ENCODE peak calls at places on chromosomes 12 and 14, in nine cellular contexts. R is lower lobe of right lung; L is suprapubic skin; C is MM.1S; T is CD8-positive, alpha-beta T cell; S is cardiac muscle cell; F is thoracic aorta; P is sigmoid colon; Y is gastrocnemius medialis. E is an unnamed sample. For H3K4me1, the result is how much of the 10 kb centered on the place peaks cover.

GRCh38 chr12:65156366-65156831 is 13.0 kb upstream of the LEMD3 start:
- DNase-seq in L (no peak), C (peak), F (no peak), Y (no peak), R (no peak), P (no peak), S (no peak), T (no peak), E (no peak)

GRCh38 chr12:9064815-9065606 is 50.7 kb downstream of the A2M start:
- DNase-seq in L (peak), R (peak), Y (peak), S (peak), F (no peak), P (peak), T (no peak), C (peak), E (peak)

GRCh38 chr12:107522692-107523477 is 162.7 kb upstream of the PWP1 start:
- DNase-seq in T (no peak), Y (no peak), R (no peak), L (no peak), C (no peak), F (no peak), P (no peak), S (peak), E (no peak)

GRCh38 chr14:104290756-104291122 is 152.4 kb downstream of the KIF26A start:
- DNase-seq in S (no peak), F (no peak), T (no peak), R (peak), Y (peak), L (peak), C (no peak), P (peak), E (peak)

GRCh38 chr14:24695265-24696241 is 61.6 kb upstream of the GZMB start:
- DNase-seq in S (no peak), T (no peak), C (no peak), L (no peak), P (no peak), F (no peak), R (no peak), Y (no peak), E (no peak)

GRCh38 chr14:104598461-104599273 is 5.9 kb downstream of the TMEM179 start:
- DNase-seq in L (no peak), Y (no peak), R (peak), S (no peak), C (no peak), P (no peak), T (no peak), F (no peak), E (no peak)

GRCh38 chr12:48061943-48062719 is 43.7 kb downstream of the SENP1 start:
- DNase-seq in Y (no peak), L (no peak), C (no peak), T (no peak), S (peak), F (no peak), R (no peak), P (no peak), E (peak)

GRCh38 chr12:19915392-19916192 is 452.7 kb upstream of the PDE3A start:
- DNase-seq in F (no peak), Y (no peak), L (no peak), S (peak), R (no peak), T (no peak), P (no peak), C (peak), E (no peak)

GRCh38 chr12:46546634-46547273 is 174.2 kb upstream of the SLC38A2 start:
- DNase-seq in S (no peak), P (no peak), R (no peak), L (no peak), T (no peak), C (peak), F (no peak), Y (no peak), E (no peak)

GRCh38 chr12:109719123-109720022 is 5.7 kb downstream of the FAM222A start:
- DNase-seq in R (no peak), C (no peak), F (no peak), L (no peak), T (no peak), S (no peak), P (no peak), Y (no peak), E (peak)

GRCh38 chr14:65940056-65940735 is 527.7 kb downstream of the FUT8 start:
- DNase-seq in F (no peak), L (no peak), Y (no peak), T (no peak), S (peak), C (no peak), P (no peak), R (no peak), E (peak)

GRCh38 chr12:110279976-110280783 is 867 bp upstream of the ATP2A2 start:
- DNase-seq in R (peak), Y (no peak), S (peak), T (peak), L (peak), C (peak), F (no peak), P (peak), E (peak)

GRCh38 chr14:34472706-34473279 is 10.8 kb upstream of the SPTSSA start:
- DNase-seq in R (no peak), L (no peak), P (no peak), S (no peak), Y (no peak), F (no peak), C (no peak), T (no peak), E (no peak)

GRCh38 chr14:95562892-95563685 is 28.2 kb downstream of the GLRX5 start:
- DNase-seq in C (no peak), L (no peak), F (no peak), R (peak), S (peak), Y (no peak), T (no peak), P (no peak), E (no peak)
- H3K4me3 ChIP-seq in C (no peak), L (no peak), F (no peak), R (peak), S (no peak), Y (no peak), T (no peak), P (no peak), E (no peak)

GRCh38 chr14:85580536-85581165 is 50.7 kb downstream of the FLRT2 start:
- DNase-seq in L (no peak), R (no peak), S (no peak), C (no peak), Y (no peak), F (no peak), T (no peak), P (no peak), E (no peak)

GRCh38 chr14:85579957-85580356 is 50.0 kb downstream of the FLRT2 start:
- DNase-seq in T (no peak), C (no peak), R (no peak), L (no peak), P (no peak), F (no peak), Y (no peak), S (no peak), E (no peak)

GRCh38 chr14:85587152-85587697 is 57.3 kb downstream of the FLRT2 start:
- DNase-seq in L (no peak), Y (no peak), R (no peak), S (no peak), F (no peak), C (peak), P (no peak), T (no peak), E (no peak)

GRCh38 chr14:85584481-85584880 is 54.5 kb downstream of the FLRT2 start:
- DNase-seq in C (no peak), T (no peak), Y (no peak), S (no peak), F (no peak), P (no peak), L (no peak), R (no peak), E (no peak)

DNA sequence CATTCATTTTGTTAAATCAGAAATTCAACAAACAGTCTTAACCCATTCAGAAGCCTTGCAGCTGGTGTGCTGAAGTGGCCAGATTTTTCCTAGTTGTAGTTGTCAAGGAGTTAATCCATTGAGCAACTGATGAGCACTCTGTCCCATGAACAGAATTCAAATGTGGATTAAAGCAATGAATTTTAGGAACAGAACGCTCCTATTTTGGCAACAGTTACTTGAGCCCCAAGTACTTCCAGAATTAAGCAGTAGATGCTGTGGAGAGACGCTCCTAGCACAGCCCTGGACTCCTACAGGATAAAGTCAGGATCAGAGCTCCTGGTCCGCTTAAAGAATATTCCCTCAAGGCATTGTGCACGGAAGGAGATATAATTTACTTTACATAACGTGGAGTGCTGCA is 53.4 kb downstream of the FLRT2 start:
- DNase-seq in P (no peak), F (no peak), Y (no peak), C (no peak), S (no peak), L (no peak), T (no peak), R (no peak), E (no peak)
- H3K4me1 ChIP-seq in P (under half), F (under half), Y (under half), C (under half), S (under half), L (under half), T (under half), R (under half), E (under half)

GRCh38 chr12:67498981-67499380 is 149.6 kb upstream of the DYRK2 start:
- DNase-seq in S (no peak), T (no peak), R (no peak), Y (no peak), C (no peak), F (no peak), P (no peak), L (no peak), E (no peak)

GRCh38 chr12:67501362-67501761 is 147.2 kb upstream of the DYRK2 start:
- DNase-seq in T (no peak), S (no peak), P (no peak), Y (no peak), L (no peak), F (no peak), R (no peak), C (no peak), E (no peak)

GRCh38 chr12:67496616-67497015 is 151.9 kb upstream of the DYRK2 start:
- DNase-seq in F (no peak), C (no peak), P (no peak), Y (no peak), T (no peak), L (no peak), S (no peak), R (no peak), E (no peak)
- TF ChIP-seq CTCF in F (no peak), C (no peak), P (no peak), Y (no peak), T (no peak), L (no peak), S (no peak), R (no peak), E (no peak)

GRCh38 chr12:124548854-124549378 is 18.5 kb downstream of the NCOR2 start:
- DNase-seq in S (no peak), L (peak), P (peak), C (no peak), F (no peak), T (no peak), R (peak), Y (peak), E (no peak)
- H3K4me3 ChIP-seq in S (no peak), L (no peak), P (no peak), C (no peak), F (peak), T (no peak), R (no peak), Y (peak), E (no peak)

GRCh38 chr14:20314026-20314425 is 8.3 kb upstream of the TTC5 start:
- DNase-seq in R (no peak), C (no peak), Y (no peak), T (no peak), P (no peak), L (no peak), S (no peak), F (no peak), E (no peak)

GRCh38 chr14:20317720-20318119 is 12.0 kb upstream of the TTC5 start:
- DNase-seq in F (no peak), T (no peak), S (no peak), Y (no peak), R (no peak), L (no peak), P (no peak), C (no peak), E (no peak)
- H3K4me1 ChIP-seq in F (under half), T (under half), S (under half), Y (under half), R (under half), L (under half), P (under half), C (under half), E (under half)

GRCh38 chr14:76917158-76917596 is 91.0 kb downstream of the LRRC74A start:
- DNase-seq in Y (no peak), T (no peak), S (peak), P (peak), R (no peak), L (no peak), C (no peak), F (no peak), E (peak)
- TF ChIP-seq CTCF in Y (peak), T (peak), S (peak), P (peak), R (peak), L (peak), C (peak), F (peak), E (peak)

GRCh38 chr12:3033538-3033865 is 43.7 kb upstream of the TSPAN9 start:
- DNase-seq in S (no peak), R (no peak), C (no peak), T (no peak), F (no peak), P (no peak), Y (peak), L (no peak), E (no peak)
- H3K4me3 ChIP-seq in S (no peak), R (no peak), C (no peak), T (no peak), F (no peak), P (no peak), Y (peak), L (no peak), E (no peak)

DNA sequence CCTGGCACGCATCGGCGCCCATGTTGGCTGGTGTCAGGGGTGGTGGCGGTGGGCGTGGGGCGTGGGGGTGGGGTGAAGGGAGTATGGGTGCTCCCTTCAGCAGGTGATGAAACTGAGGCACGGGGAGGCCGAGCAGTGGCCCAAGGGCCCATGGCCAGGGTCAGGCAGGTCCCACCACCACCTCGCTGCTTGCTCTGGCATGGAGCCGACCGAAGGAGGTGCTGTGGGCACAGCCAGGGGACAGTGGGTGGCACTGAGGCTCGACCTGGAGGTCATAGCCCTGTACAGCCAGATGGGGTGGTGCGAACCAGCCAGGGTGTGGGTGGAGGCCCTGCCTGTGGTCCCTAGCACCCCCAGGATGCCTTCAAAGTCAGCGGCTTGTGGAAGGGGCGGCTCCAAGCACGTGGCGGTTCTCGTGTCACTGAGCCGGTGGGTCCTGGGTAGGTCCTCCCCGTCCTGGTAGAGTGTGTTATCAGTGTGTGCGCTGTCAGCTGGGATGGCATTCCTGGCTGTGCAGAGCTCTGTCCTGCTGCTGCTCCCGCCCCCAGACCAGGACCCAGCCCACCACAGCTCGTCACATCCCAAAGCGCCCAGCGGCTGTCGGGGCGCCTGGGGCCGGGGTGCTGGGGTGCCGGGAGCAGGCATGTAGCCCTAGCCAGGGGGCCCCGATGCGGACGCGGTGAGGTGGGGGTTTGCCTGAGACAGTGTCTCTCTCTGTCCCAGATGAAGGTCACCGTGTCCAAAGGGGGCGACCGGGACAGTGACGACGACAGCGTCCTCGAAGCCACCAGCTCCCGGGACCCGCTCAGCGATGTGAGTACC is 35.3 kb downstream of the FBRSL1 start:
- DNase-seq in P (no peak), F (no peak), R (no peak), T (no peak), S (no peak), C (no peak), Y (no peak), L (no peak), E (no peak)
- H3K4me1 ChIP-seq in P (under half), F (under half), R (under half), T (under half), S (under half), C (under half), Y (under half), L (under half), E (under half)

GRCh38 chr14:106808458-106808857 is 1282.1 kb downstream of the TMEM121 start:
- DNase-seq in P (no peak), T (no peak), R (no peak), S (no peak), Y (no peak), L (no peak), F (no peak), C (no peak), E (no peak)

GRCh38 chr14:106807493-106807892 is 1281.1 kb downstream of the TMEM121 start:
- DNase-seq in S (no peak), L (no peak), F (no peak), P (no peak), R (no peak), T (no peak), Y (no peak), C (no peak), E (no peak)

GRCh38 chr14:106803379-106803778 is 1277.0 kb downstream of the TMEM121 start:
- DNase-seq in C (no peak), S (no peak), P (no peak), R (no peak), L (no peak), Y (no peak), F (no peak), T (no peak), E (no peak)

DNA sequence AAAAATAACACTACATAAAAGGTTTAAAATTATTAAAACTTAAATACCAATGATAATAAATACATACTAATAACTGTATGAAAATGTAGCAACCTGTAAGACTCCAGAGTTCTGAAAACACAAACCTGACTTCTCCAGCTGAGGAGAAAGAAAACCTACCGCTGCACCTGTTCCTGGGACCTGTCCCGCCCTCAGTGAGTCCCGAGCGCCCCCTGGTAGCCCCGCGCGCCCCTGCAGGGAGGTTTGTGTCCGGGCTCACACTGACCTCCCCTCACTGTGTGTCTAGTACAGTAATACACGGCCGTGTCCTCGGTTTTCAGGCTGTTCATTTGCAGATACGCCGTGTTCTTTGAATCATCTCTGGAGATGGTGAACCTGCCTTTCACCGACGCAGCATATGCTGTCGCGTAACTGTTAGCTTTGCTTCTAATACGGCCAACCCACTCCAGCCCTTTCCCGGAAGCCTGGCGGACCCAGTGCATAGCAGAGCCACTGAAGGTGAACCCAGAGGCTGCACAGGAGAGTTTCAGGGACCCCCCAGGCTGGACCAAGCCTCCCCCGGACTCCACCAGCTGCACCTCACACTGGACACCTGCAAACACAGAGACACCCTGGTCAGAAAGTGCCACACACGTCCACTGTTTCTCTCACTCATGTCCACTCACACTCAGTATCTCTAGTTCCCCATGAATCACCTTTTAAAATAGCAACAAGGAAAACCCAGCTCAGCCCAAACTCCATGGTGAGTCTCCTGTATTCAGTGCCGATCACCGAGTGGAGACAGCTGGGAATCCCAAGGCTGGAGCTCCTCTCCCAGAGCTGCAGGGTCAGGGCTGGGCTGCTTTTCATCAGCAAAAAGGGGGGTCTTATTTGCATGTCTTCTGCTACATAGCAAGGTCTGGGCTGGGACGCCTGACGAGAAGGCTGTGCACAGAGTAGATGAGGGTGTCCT is 1276.3 kb downstream of the TMEM121 start:
- DNase-seq in Y (no peak), C (peak), F (no peak), L (no peak), T (no peak), P (no peak), R (no peak), S (no peak), E (peak)
- TF ChIP-seq CTCF in Y (no peak), C (peak), F (no peak), L (no peak), T (peak), P (no peak), R (no peak), S (no peak), E (peak)

E was measured in Caco-2.